ENCODE peak calls at places on chromosomes 16 and 17, in ten cellular contexts. One of them, this sample, is unnamed.

GRCh38 chr17:35540589-35541404 is 3.3 kb upstream of the SLFN12L start:
- DNase-seq in choroid plexus epithelial cell: peak
- DNase-seq in NCI-H82: no peak
- DNase-seq in T-helper 2 cell: no peak
- DNase-seq in RCC 7860: peak
- DNase-seq in AG09309: peak
- DNase-seq in mesothelial cell of epicardium: no peak
- DNase-seq in NCI-H2081: no peak
- DNase-seq in activated naive CD8-positive, alpha-beta T cell treated with anti-CD3 and anti-CD28 coated beads, Interleukin-2, amount 50 U/mL, for 24 hours: peak
- DNase-seq in right lobe of liver: peak
- DNase-seq in this sample: peak

GRCh38 chr17:58527949-58528348 is 13.5 kb upstream of the MTMR4 start:
- DNase-seq in RCC 7860: no peak
- DNase-seq in AG09309: no peak
- DNase-seq in choroid plexus epithelial cell: peak
- DNase-seq in right lobe of liver: no peak
- DNase-seq in activated naive CD8-positive, alpha-beta T cell treated with anti-CD3 and anti-CD28 coated beads, Interleukin-2, amount 50 U/mL, for 24 hours: no peak
- DNase-seq in NCI-H82: no peak
- DNase-seq in NCI-H2081: no peak
- DNase-seq in T-helper 2 cell: no peak
- DNase-seq in mesothelial cell of epicardium: no peak
- DNase-seq in this sample: no peak

GRCh38 chr17:28145348-28145747 is 102.9 kb downstream of the NLK start:
- DNase-seq in NCI-H82: no peak
- DNase-seq in RCC 7860: no peak
- DNase-seq in T-helper 2 cell: no peak
- DNase-seq in choroid plexus epithelial cell: peak
- DNase-seq in right lobe of liver: no peak
- DNase-seq in mesothelial cell of epicardium: no peak
- DNase-seq in activated naive CD8-positive, alpha-beta T cell treated with anti-CD3 and anti-CD28 coated beads, Interleukin-2, amount 50 U/mL, for 24 hours: no peak
- DNase-seq in AG09309: peak
- DNase-seq in NCI-H2081: no peak
- DNase-seq in this sample: no peak

GRCh38 chr16:11615756-11616447 is 29.2 kb upstream of the LITAF start:
- DNase-seq in NCI-H2081: no peak
- DNase-seq in choroid plexus epithelial cell: no peak
- DNase-seq in RCC 7860: peak
- DNase-seq in activated naive CD8-positive, alpha-beta T cell treated with anti-CD3 and anti-CD28 coated beads, Interleukin-2, amount 50 U/mL, for 24 hours: no peak
- DNase-seq in mesothelial cell of epicardium: no peak
- DNase-seq in AG09309: no peak
- DNase-seq in NCI-H82: no peak
- DNase-seq in right lobe of liver: no peak
- DNase-seq in T-helper 2 cell: no peak
- DNase-seq in this sample: no peak

GRCh38 chr16:66489818-66490217 is 60.1 kb downstream of the TK2 start:
- DNase-seq in AG09309: no peak
- DNase-seq in right lobe of liver: no peak
- DNase-seq in choroid plexus epithelial cell: no peak
- DNase-seq in T-helper 2 cell: no peak
- DNase-seq in RCC 7860: no peak
- DNase-seq in NCI-H82: no peak
- DNase-seq in NCI-H2081: no peak
- DNase-seq in activated naive CD8-positive, alpha-beta T cell treated with anti-CD3 and anti-CD28 coated beads, Interleukin-2, amount 50 U/mL, for 24 hours: no peak
- DNase-seq in mesothelial cell of epicardium: no peak
- DNase-seq in this sample: no peak

GRCh38 chr17:45020354-45021138 is 30.9 kb downstream of the DCAKD start:
- DNase-seq in RCC 7860: no peak
- DNase-seq in choroid plexus epithelial cell: peak
- DNase-seq in T-helper 2 cell: no peak
- DNase-seq in NCI-H82: peak
- DNase-seq in NCI-H2081: peak
- DNase-seq in AG09309: no peak
- DNase-seq in activated naive CD8-positive, alpha-beta T cell treated with anti-CD3 and anti-CD28 coated beads, Interleukin-2, amount 50 U/mL, for 24 hours: no peak
- DNase-seq in mesothelial cell of epicardium: no peak
- DNase-seq in right lobe of liver: no peak
- DNase-seq in this sample: peak

GRCh38 chr17:67779098-67779672 is 46.1 kb upstream of the BPTF start:
- DNase-seq in NCI-H82: peak
- DNase-seq in AG09309: no peak
- DNase-seq in right lobe of liver: peak
- DNase-seq in NCI-H2081: no peak
- DNase-seq in T-helper 2 cell: no peak
- DNase-seq in choroid plexus epithelial cell: peak
- DNase-seq in activated naive CD8-positive, alpha-beta T cell treated with anti-CD3 and anti-CD28 coated beads, Interleukin-2, amount 50 U/mL, for 24 hours: peak
- DNase-seq in mesothelial cell of epicardium: no peak
- DNase-seq in RCC 7860: no peak
- DNase-seq in this sample: peak

GRCh38 chr16:88570691-88571092 is 489 bp downstream of the ZC3H18 start:
- DNase-seq in mesothelial cell of epicardium: no peak
- DNase-seq in NCI-H2081: no peak
- DNase-seq in NCI-H82: peak
- DNase-seq in choroid plexus epithelial cell: peak
- DNase-seq in AG09309: no peak
- DNase-seq in right lobe of liver: no peak
- DNase-seq in T-helper 2 cell: peak
- DNase-seq in RCC 7860: no peak
- DNase-seq in activated naive CD8-positive, alpha-beta T cell treated with anti-CD3 and anti-CD28 coated beads, Interleukin-2, amount 50 U/mL, for 24 hours: peak
- DNase-seq in this sample: no peak

GRCh38 chr17:18999911-19000310 is 4.7 kb downstream of the FAM83G start:
- DNase-seq in choroid plexus epithelial cell: no peak
- DNase-seq in NCI-H82: no peak
- DNase-seq in T-helper 2 cell: no peak
- DNase-seq in AG09309: no peak
- DNase-seq in mesothelial cell of epicardium: no peak
- DNase-seq in RCC 7860: no peak
- DNase-seq in NCI-H2081: no peak
- DNase-seq in activated naive CD8-positive, alpha-beta T cell treated with anti-CD3 and anti-CD28 coated beads, Interleukin-2, amount 50 U/mL, for 24 hours: no peak
- DNase-seq in right lobe of liver: no peak
- DNase-seq in this sample: no peak

GRCh38 chr16:65315004-65315398 is 193.1 kb upstream of the CDH11 start:
- DNase-seq in NCI-H82: no peak
- DNase-seq in mesothelial cell of epicardium: no peak
- DNase-seq in activated naive CD8-positive, alpha-beta T cell treated with anti-CD3 and anti-CD28 coated beads, Interleukin-2, amount 50 U/mL, for 24 hours: no peak
- DNase-seq in right lobe of liver: no peak
- DNase-seq in NCI-H2081: no peak
- DNase-seq in RCC 7860: no peak
- DNase-seq in choroid plexus epithelial cell: no peak
- DNase-seq in T-helper 2 cell: no peak
- DNase-seq in AG09309: no peak
- DNase-seq in this sample: peak

This sample was measured in tibial nerve.